ENCODE peak calls at places on chromosomes 2 and 18, in nine cellular contexts. S is aorta, E is anterior cingulate cortex, T is left cardiac atrium, K is ELR, H is coronary artery, B is T-helper 17 cell, Z is M059J, L is heart right ventricle. P is an unnamed sample.
A peak's percentile ranks its signal among the peaks of the same experiment; 100 is the strongest.

GRCh38 chr2:219171231-219171651 is 1.4 kb upstream of the SLC23A3 start:
- DNase-seq in Z (peak; percentile 72), K (peak; percentile 76), E (no peak), S (no peak), H (peak; percentile 79), L (peak; percentile 48), B (no peak), T (peak; percentile 45), P (no peak)

GRCh38 chr18:2846638-2847340 is at the start of gene EMILIN2:
- DNase-seq in B (peak; percentile 12), K (peak; percentile 47), T (peak; percentile 78), L (peak; percentile 71), Z (peak; percentile 21), S (peak; percentile 92), E (no peak), H (peak; percentile 81), P (peak; percentile 56)

GRCh38 chr2:134599236-134599635 is 119.6 kb downstream of the TMEM163 start:
- DNase-seq in S (no peak), K (no peak), L (no peak), T (no peak), Z (no peak), E (no peak), B (no peak), H (no peak), P (no peak)

GRCh38 chr2:88831792-88832248 is 140.3 kb downstream of the RPIA start:
- DNase-seq in H (no peak), K (peak; percentile 46), B (no peak), E (no peak), L (peak; percentile 38), T (peak; percentile 42), S (no peak), Z (peak; percentile 40), P (peak; percentile 27)

GRCh38 chr18:58208207-58208944 is 164.3 kb downstream of the NEDD4L start:
- DNase-seq in Z (peak; percentile 78), S (no peak), L (no peak), E (no peak), H (no peak), K (peak; percentile 68), T (no peak), B (no peak), P (no peak)

GRCh38 chr2:38708900-38709321 is 42.2 kb downstream of the SRSF7 start:
- DNase-seq in H (no peak), S (no peak), L (no peak), E (no peak), T (no peak), K (no peak), B (no peak), Z (no peak), P (no peak)

GRCh38 chr2:147374410-147374811 is 470.4 kb upstream of the ACVR2A start:
- DNase-seq in K (no peak), E (no peak), S (no peak), H (no peak), B (no peak), Z (peak; percentile 6), T (no peak), L (no peak), P (no peak)

GRCh38 chr2:140502951-140503630 is 1627.7 kb downstream of the LRP1B start:
- DNase-seq in K (peak; percentile 97), E (no peak), T (no peak), S (no peak), H (no peak), B (no peak), L (no peak), Z (peak; percentile 57), P (no peak)

GRCh38 chr18:71327443-71328120 is 1038.7 kb downstream of the SOCS6 start:
- DNase-seq in H (no peak), L (no peak), B (no peak), T (no peak), E (no peak), S (no peak), K (no peak), Z (no peak), P (no peak)

GRCh38 chr18:35641916-35642315 is 60.4 kb downstream of the GALNT1 start:
- DNase-seq in H (no peak), B (no peak), T (no peak), E (no peak), K (peak; percentile 49), S (no peak), L (no peak), Z (peak; percentile 10), P (no peak)

GRCh38 chr2:110114007-110114591 is 1.5 kb downstream of the MALL start:
- DNase-seq in H (no peak), E (no peak), K (peak; percentile 25), T (peak; percentile 65), S (no peak), B (no peak), L (peak; percentile 30), Z (peak; percentile 65), P (no peak)

GRCh38 chr2:50401772-50402653 is 629.9 kb downstream of the NRXN1 start:
- DNase-seq in L (peak; percentile 17), E (peak; percentile 5), S (no peak), B (no peak), H (no peak), T (peak; percentile 22), Z (peak; percentile 20), K (peak; percentile 10), P (no peak)